ENCODE peak calls at places on chromosome 6, in eight cellular contexts. One of them, this sample, is unnamed.

GRCh38 chr6:43926644-43927524 is 156.9 kb downstream of the VEGFA start:
- DNase-seq in activated T-helper 1 cell treated with Interleukin-2 at 50 U/mL for 16 hours: no peak
- DNase-seq in GF-D8: peak
- DNase-seq in IMR-90: peak
- DNase-seq in Karpas-422: no peak
- DNase-seq in glomerular endothelial cell: no peak
- DNase-seq in NCI-H146: peak
- DNase-seq in heart right ventricle: no peak
- DNase-seq in this sample: peak

GRCh38 chr6:100230115-100230975 is 234.4 kb downstream of the SIM1 start:
- DNase-seq in activated T-helper 1 cell treated with Interleukin-2 at 50 U/mL for 16 hours: no peak
- DNase-seq in GF-D8: no peak
- DNase-seq in IMR-90: no peak
- DNase-seq in Karpas-422: no peak
- DNase-seq in glomerular endothelial cell: no peak
- DNase-seq in NCI-H146: peak
- DNase-seq in heart right ventricle: no peak
- DNase-seq in this sample: no peak

GRCh38 chr6:107656883-107657282 is 167.0 kb downstream of the SOBP start:
- DNase-seq in activated T-helper 1 cell treated with Interleukin-2 at 50 U/mL for 16 hours: no peak
- DNase-seq in GF-D8: no peak
- DNase-seq in IMR-90: no peak
- DNase-seq in Karpas-422: peak
- DNase-seq in glomerular endothelial cell: no peak
- DNase-seq in NCI-H146: no peak
- DNase-seq in heart right ventricle: peak
- DNase-seq in this sample: no peak

GRCh38 chr6:30568245-30568644 is 3.0 kb upstream of the ABCF1 start:
- DNase-seq in activated T-helper 1 cell treated with Interleukin-2 at 50 U/mL for 16 hours: no peak
- DNase-seq in GF-D8: no peak
- DNase-seq in IMR-90: no peak
- DNase-seq in Karpas-422: no peak
- DNase-seq in glomerular endothelial cell: no peak
- DNase-seq in NCI-H146: peak
- DNase-seq in heart right ventricle: no peak
- DNase-seq in this sample: no peak

GRCh38 chr6:36249010-36249409 is 20.9 kb upstream of the PNPLA1 start:
- DNase-seq in activated T-helper 1 cell treated with Interleukin-2 at 50 U/mL for 16 hours: no peak
- DNase-seq in GF-D8: no peak
- DNase-seq in IMR-90: peak
- DNase-seq in Karpas-422: no peak
- DNase-seq in glomerular endothelial cell: no peak
- DNase-seq in NCI-H146: no peak
- DNase-seq in heart right ventricle: no peak
- DNase-seq in this sample: no peak

GRCh38 chr6:89368107-89368506 is 15.6 kb upstream of the UBE2J1 start:
- DNase-seq in activated T-helper 1 cell treated with Interleukin-2 at 50 U/mL for 16 hours: peak
- DNase-seq in GF-D8: no peak
- DNase-seq in IMR-90: peak
- DNase-seq in Karpas-422: peak
- DNase-seq in glomerular endothelial cell: no peak
- DNase-seq in NCI-H146: peak
- DNase-seq in heart right ventricle: peak
- DNase-seq in this sample: peak

GRCh38 chr6:85670573-85670972 is 27.9 kb upstream of the SYNCRIP start:
- DNase-seq in activated T-helper 1 cell treated with Interleukin-2 at 50 U/mL for 16 hours: no peak
- DNase-seq in GF-D8: no peak
- DNase-seq in IMR-90: peak
- DNase-seq in Karpas-422: no peak
- DNase-seq in glomerular endothelial cell: no peak
- DNase-seq in NCI-H146: no peak
- DNase-seq in heart right ventricle: no peak
- DNase-seq in this sample: no peak

GRCh38 chr6:31967926-31968320 is 4.0 kb downstream of the DXO start:
- DNase-seq in activated T-helper 1 cell treated with Interleukin-2 at 50 U/mL for 16 hours: no peak
- DNase-seq in GF-D8: no peak
- DNase-seq in IMR-90: no peak
- DNase-seq in Karpas-422: no peak
- DNase-seq in glomerular endothelial cell: no peak
- DNase-seq in NCI-H146: no peak
- DNase-seq in heart right ventricle: no peak
- DNase-seq in this sample: no peak

GRCh38 chr6:169034523-169035167 is 219.0 kb downstream of the THBS2 start:
- DNase-seq in activated T-helper 1 cell treated with Interleukin-2 at 50 U/mL for 16 hours: no peak
- DNase-seq in GF-D8: no peak
- DNase-seq in IMR-90: peak
- DNase-seq in Karpas-422: no peak
- DNase-seq in glomerular endothelial cell: no peak
- DNase-seq in NCI-H146: no peak
- DNase-seq in heart right ventricle: no peak
- DNase-seq in this sample: no peak

GRCh38 chr6:11021714-11022113 is 22.4 kb downstream of the ELOVL2 start:
- DNase-seq in activated T-helper 1 cell treated with Interleukin-2 at 50 U/mL for 16 hours: no peak
- DNase-seq in GF-D8: no peak
- DNase-seq in IMR-90: no peak
- DNase-seq in Karpas-422: no peak
- DNase-seq in glomerular endothelial cell: no peak
- DNase-seq in NCI-H146: no peak
- DNase-seq in heart right ventricle: no peak
- DNase-seq in this sample: no peak

GRCh38 chr6:26613717-26614683 is 17.2 kb downstream of the ABT1 start:
- DNase-seq in activated T-helper 1 cell treated with Interleukin-2 at 50 U/mL for 16 hours: no peak
- DNase-seq in GF-D8: no peak
- DNase-seq in IMR-90: no peak
- DNase-seq in Karpas-422: no peak
- DNase-seq in glomerular endothelial cell: no peak
- DNase-seq in NCI-H146: no peak
- DNase-seq in heart right ventricle: no peak
- DNase-seq in this sample: no peak

GRCh38 chr6:111534366-111534765 is 51.3 kb upstream of the REV3L start:
- DNase-seq in activated T-helper 1 cell treated with Interleukin-2 at 50 U/mL for 16 hours: no peak
- DNase-seq in GF-D8: peak
- DNase-seq in IMR-90: peak
- DNase-seq in Karpas-422: no peak
- DNase-seq in glomerular endothelial cell: peak
- DNase-seq in NCI-H146: peak
- DNase-seq in heart right ventricle: peak
- DNase-seq in this sample: no peak

GRCh38 chr6:136682292-136682691 is 110.0 kb downstream of the MAP3K5 start:
- DNase-seq in activated T-helper 1 cell treated with Interleukin-2 at 50 U/mL for 16 hours: no peak
- DNase-seq in GF-D8: no peak
- DNase-seq in IMR-90: no peak
- DNase-seq in Karpas-422: no peak
- DNase-seq in glomerular endothelial cell: no peak
- DNase-seq in NCI-H146: no peak
- DNase-seq in heart right ventricle: no peak
- DNase-seq in this sample: no peak

GRCh38 chr6:117200067-117200466 is 65.3 kb upstream of the VGLL2 start:
- DNase-seq in activated T-helper 1 cell treated with Interleukin-2 at 50 U/mL for 16 hours: no peak
- DNase-seq in GF-D8: no peak
- DNase-seq in IMR-90: no peak
- DNase-seq in Karpas-422: no peak
- DNase-seq in glomerular endothelial cell: no peak
- DNase-seq in NCI-H146: no peak
- DNase-seq in heart right ventricle: peak
- DNase-seq in this sample: no peak

GRCh38 chr6:16698163-16698533 is 63.1 kb downstream of the ATXN1 start:
- DNase-seq in activated T-helper 1 cell treated with Interleukin-2 at 50 U/mL for 16 hours: no peak
- DNase-seq in GF-D8: no peak
- DNase-seq in IMR-90: no peak
- DNase-seq in Karpas-422: no peak
- DNase-seq in glomerular endothelial cell: no peak
- DNase-seq in NCI-H146: peak
- DNase-seq in heart right ventricle: no peak
- DNase-seq in this sample: peak

GRCh38 chr6:404685-405423 is 13.3 kb downstream of the IRF4 start:
- DNase-seq in activated T-helper 1 cell treated with Interleukin-2 at 50 U/mL for 16 hours: no peak
- DNase-seq in GF-D8: no peak
- DNase-seq in IMR-90: no peak
- DNase-seq in Karpas-422: no peak
- DNase-seq in glomerular endothelial cell: no peak
- DNase-seq in NCI-H146: no peak
- DNase-seq in heart right ventricle: no peak
- DNase-seq in this sample: no peak

GRCh38 chr6:51139841-51140462 is 321.3 kb downstream of the TFAP2B start:
- DNase-seq in activated T-helper 1 cell treated with Interleukin-2 at 50 U/mL for 16 hours: no peak
- DNase-seq in GF-D8: no peak
- DNase-seq in IMR-90: no peak
- DNase-seq in Karpas-422: no peak
- DNase-seq in glomerular endothelial cell: no peak
- DNase-seq in NCI-H146: no peak
- DNase-seq in heart right ventricle: no peak
- DNase-seq in this sample: no peak

GRCh38 chr6:44285552-44286284 is 15.5 kb downstream of the TMEM151B start:
- DNase-seq in activated T-helper 1 cell treated with Interleukin-2 at 50 U/mL for 16 hours: no peak
- DNase-seq in GF-D8: no peak
- DNase-seq in IMR-90: peak
- DNase-seq in Karpas-422: peak
- DNase-seq in glomerular endothelial cell: no peak
- DNase-seq in NCI-H146: no peak
- DNase-seq in heart right ventricle: no peak
- DNase-seq in this sample: no peak

GRCh38 chr6:89209457-89209856 is 7.7 kb downstream of the GABRR1 start:
- DNase-seq in activated T-helper 1 cell treated with Interleukin-2 at 50 U/mL for 16 hours: no peak
- DNase-seq in GF-D8: no peak
- DNase-seq in IMR-90: no peak
- DNase-seq in Karpas-422: no peak
- DNase-seq in glomerular endothelial cell: no peak
- DNase-seq in NCI-H146: no peak
- DNase-seq in heart right ventricle: no peak
- DNase-seq in this sample: no peak

GRCh38 chr6:14200047-14200446 is 82.5 kb downstream of the CD83 start:
- DNase-seq in activated T-helper 1 cell treated with Interleukin-2 at 50 U/mL for 16 hours: no peak
- DNase-seq in GF-D8: no peak
- DNase-seq in IMR-90: peak
- DNase-seq in Karpas-422: no peak
- DNase-seq in glomerular endothelial cell: no peak
- DNase-seq in NCI-H146: no peak
- DNase-seq in heart right ventricle: no peak
- DNase-seq in this sample: no peak

GRCh38 chr6:43205849-43206248 is 23.4 kb downstream of the DNPH1 start:
- DNase-seq in activated T-helper 1 cell treated with Interleukin-2 at 50 U/mL for 16 hours: no peak
- DNase-seq in GF-D8: no peak
- DNase-seq in IMR-90: no peak
- DNase-seq in Karpas-422: no peak
- DNase-seq in glomerular endothelial cell: no peak
- DNase-seq in NCI-H146: no peak
- DNase-seq in heart right ventricle: no peak
- DNase-seq in this sample: no peak